ENCODE peak calls at places on chromosomes 4 and X, in five cellular contexts. H is H9, D is mesenchymal stem cell, F is neuronal stem cell, G is H1. Z is an unnamed sample.
A peak's percentile ranks its signal among the peaks of the same experiment; 100 is the strongest.

GRCh38 chr4:109406337-109406931 is 27.2 kb upstream of the SEC24B start:
- DNase-seq in H (no peak), D (peak; percentile 67), F (peak; percentile 42), G (no peak), Z (peak; percentile 21)

GRCh38 chr4:185127021-185127925 is 15.8 kb upstream of the SLC25A4 start:
- DNase-seq in H (peak; percentile 64), D (peak; percentile 27), F (no peak), G (peak; percentile 77), Z (peak; percentile 37)

GRCh38 chr4:127610488-127610887 is 22.3 kb upstream of the INTU start:
- DNase-seq in H (no peak), D (no peak), F (no peak), G (no peak), Z (no peak)

GRCh38 chr4:1544861-1545275 is 138.6 kb upstream of the NKX1-1 start:
- DNase-seq in H (no peak), D (no peak), F (no peak), G (no peak), Z (no peak)

GRCh38 chrX:101655540-101655939 is 4.1 kb downstream of the ARMCX2 start:
- DNase-seq in H (no peak), D (no peak), F (no peak), G (no peak), Z (no peak)

GRCh38 chrX:22462959-22463358 is 190.2 kb downstream of the CBLL2 start:
- DNase-seq in H (no peak), D (no peak), F (no peak), G (no peak), Z (no peak)

GRCh38 chrX:151825927-151826471 is 86.7 kb upstream of the MAGEA4 start:
- DNase-seq in H (no peak), D (peak; percentile 3), F (no peak), G (no peak), Z (peak; percentile 23)

GRCh38 chr4:40455340-40455902 is 120.3 kb downstream of the CHRNA9 start:
- DNase-seq in H (no peak), D (no peak), F (no peak), G (no peak), Z (peak; percentile 82)

GRCh38 chr4:94882756-94883155 is 125.0 kb downstream of the BMPR1B start:
- DNase-seq in H (no peak), D (no peak), F (no peak), G (no peak), Z (no peak)

GRCh38 chr4:53587123-53587522 is 4.2 kb downstream of the LNX1 start:
- DNase-seq in H (no peak), D (no peak), F (no peak), G (no peak), Z (no peak)

GRCh38 chr4:6087669-6088068 is 69.4 kb upstream of the C4orf50 start:
- DNase-seq in H (peak; percentile 81), D (no peak), F (peak; percentile 42), G (peak; percentile 75), Z (peak; percentile 31)

GRCh38 chrX:119500061-119500800 is 32.0 kb downstream of the SLC25A5 start:
- DNase-seq in H (no peak), D (no peak), F (no peak), G (no peak), Z (no peak)

GRCh38 chr4:185209031-185209851 is at the start of gene SNX25:
- DNase-seq in H (peak; percentile 89), D (peak; percentile 81), F (peak; percentile 86), G (peak; percentile 93), Z (peak; percentile 88)

GRCh38 chrX:6262959-6263358 is 34.3 kb upstream of the NLGN4X start:
- DNase-seq in H (no peak), D (no peak), F (no peak), G (no peak), Z (no peak)

GRCh38 chr4:77201857-77202256 is 44.9 kb downstream of the CCNG2 start:
- DNase-seq in H (no peak), D (no peak), F (no peak), G (no peak), Z (no peak)

GRCh38 chr4:1852904-1853623 is 2.9 kb downstream of the LETM1 start:
- DNase-seq in H (no peak), D (no peak), F (no peak), G (no peak), Z (no peak)

GRCh38 chr4:77994194-77994721 is 62.9 kb upstream of the FRAS1 start:
- DNase-seq in H (peak; percentile 78), D (peak; percentile 70), F (peak; percentile 67), G (peak; percentile 57), Z (peak; percentile 72)

GRCh38 chr4:3856604-3857204 is 90.5 kb downstream of the ADRA2C start:
- DNase-seq in H (no peak), D (no peak), F (no peak), G (no peak), Z (no peak)

GRCh38 chrX:53186363-53186762 is 38.6 kb downstream of the KDM5C start:
- DNase-seq in H (no peak), D (no peak), F (no peak), G (no peak), Z (peak; percentile 72)

DNA sequence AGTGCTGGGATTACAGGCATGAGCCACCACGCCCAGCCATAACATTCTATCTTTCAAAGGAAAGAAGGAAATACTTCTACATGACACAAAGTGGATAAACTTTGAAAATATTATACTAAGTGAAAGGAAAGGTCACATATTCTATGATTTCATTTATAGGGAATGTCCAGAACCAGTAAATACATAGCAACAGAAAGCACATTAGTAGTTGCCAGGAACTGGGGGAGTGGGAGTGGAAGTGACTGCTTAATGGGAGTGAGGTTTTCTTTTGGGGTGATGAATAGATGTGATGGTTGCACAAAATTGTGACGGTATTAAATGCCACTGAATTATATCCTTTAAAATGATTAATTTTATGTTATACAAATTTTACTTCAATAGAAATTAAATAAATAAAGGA is 95.7 kb upstream of the IL15 start:
- DNase-seq in H (no peak), D (peak; percentile 37), F (no peak), G (no peak), Z (no peak)
- H2BK12ac ChIP-seq in H (no peak overlapping the region), D (no peak overlapping the region), F (no peak overlapping the region), G (no peak overlapping the region), Z (no peak overlapping the region)

GRCh38 chr4:182289809-182290208 is 46.6 kb downstream of the TENM3 start:
- DNase-seq in H (peak; percentile 41), D (no peak), F (no peak), G (no peak), Z (no peak)

GRCh38 chr4:182280439-182281111 is 37.4 kb downstream of the TENM3 start:
- DNase-seq in H (no peak), D (no peak), F (no peak), G (no peak), Z (no peak)

GRCh38 chr4:182286936-182287335 is 43.7 kb downstream of the TENM3 start:
- DNase-seq in H (no peak), D (no peak), F (no peak), G (no peak), Z (no peak)

GRCh38 chr4:182288534-182288933 is 45.3 kb downstream of the TENM3 start:
- DNase-seq in H (no peak), D (no peak), F (no peak), G (no peak), Z (no peak)

DNA sequence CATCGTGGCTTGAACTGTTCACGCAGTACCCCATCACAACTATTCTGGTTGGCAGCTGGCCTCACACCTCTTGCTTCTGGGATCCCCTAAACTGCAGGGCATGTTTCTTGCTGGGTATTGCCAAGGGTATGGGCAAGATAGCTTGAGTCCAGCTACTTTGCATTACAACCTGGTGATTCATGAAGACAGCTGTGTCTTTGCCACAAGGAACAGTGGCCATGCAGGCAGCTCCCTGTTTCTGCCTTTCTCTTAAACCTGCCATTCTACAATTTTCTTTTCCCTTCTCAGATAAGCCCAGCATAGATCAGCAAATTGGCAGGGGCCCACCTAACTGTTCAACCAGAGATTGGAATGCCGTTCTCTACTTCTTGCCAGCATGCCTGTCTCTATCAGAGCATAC is 42.8 kb downstream of the TENM3 start:
- DNase-seq in H (no peak), D (no peak), F (no peak), G (no peak), Z (peak; percentile 73)
- H2AK5ac ChIP-seq in H (no peak overlapping the region), D (peak overlapping the region; percentile 79), F (no peak overlapping the region), G (no peak overlapping the region), Z (no peak overlapping the region)

GRCh38 chr4:10005632-10006031 is 15.7 kb downstream of the SLC2A9 start:
- DNase-seq in H (no peak), D (no peak), F (no peak), G (no peak), Z (no peak)

GRCh38 chr4:10006236-10006603 is 15.1 kb downstream of the SLC2A9 start:
- DNase-seq in H (no peak), D (no peak), F (no peak), G (no peak), Z (peak; percentile 55)

GRCh38 chr4:10001757-10002156 is 19.5 kb downstream of the SLC2A9 start:
- DNase-seq in H (no peak), D (no peak), F (no peak), G (no peak), Z (no peak)

GRCh38 chr4:10002278-10002677 is 19.0 kb downstream of the SLC2A9 start:
- DNase-seq in H (no peak), D (no peak), F (no peak), G (no peak), Z (no peak)

DNA sequence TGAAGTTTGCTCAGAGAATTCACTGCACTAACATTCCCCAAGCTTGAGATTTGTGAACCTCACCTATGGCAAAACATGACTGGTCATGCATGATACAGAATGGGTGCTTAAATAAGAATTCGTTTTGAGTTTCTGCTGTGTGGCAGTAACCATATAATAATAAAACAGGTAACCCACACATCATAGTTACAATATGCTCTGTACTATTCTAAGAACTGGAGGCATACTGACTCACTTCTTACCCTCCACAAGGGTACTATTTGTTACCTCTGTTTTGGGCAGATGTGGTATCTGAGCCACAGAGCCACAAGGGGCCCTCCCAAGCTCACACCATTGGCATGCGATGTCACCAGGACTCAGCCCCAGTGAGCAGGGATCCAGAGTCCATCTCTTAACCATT is 17.6 kb downstream of the SLC2A9 start:
- DNase-seq in H (no peak), D (no peak), F (no peak), G (no peak), Z (no peak)
- H3K4me1 ChIP-seq in H (no peaks in the 10 kb centered on the region), D (peaks cover 8% of the 10 kb centered on the region), F (peaks cover 4% of the 10 kb centered on the region), G (no peaks in the 10 kb centered on the region), Z (peaks cover 9% of the 10 kb centered on the region)

GRCh38 chrX:2559124-2559523 is 58.3 kb upstream of the DHRSX start:
- DNase-seq in H (no peak), D (no peak), F (no peak), G (no peak), Z (no peak)
- H2BK12ac ChIP-seq in H (no peak overlapping the region), D (no peak overlapping the region), F (no peak overlapping the region), G (no peak overlapping the region), Z (no peak overlapping the region)

DNA sequence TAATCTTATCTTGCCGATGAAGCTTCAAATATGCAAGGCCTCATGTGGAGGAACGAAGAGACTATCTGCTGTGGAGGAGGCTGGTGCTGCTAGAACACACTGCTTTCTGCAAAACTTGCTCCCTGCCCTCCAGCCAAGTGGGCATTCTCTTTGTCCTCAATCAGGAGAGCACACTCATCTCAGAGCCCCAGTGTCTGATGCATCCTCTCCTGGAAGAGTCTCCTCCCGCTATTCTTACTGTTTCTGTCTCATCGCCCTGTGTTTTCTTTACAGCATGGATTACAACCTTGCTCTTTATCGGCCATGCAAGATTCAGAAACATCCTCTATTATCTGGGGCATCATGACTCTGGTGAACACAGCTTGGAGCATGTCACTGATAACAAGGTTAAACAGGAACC is 68.2 kb upstream of the MTNR1A start:
- DNase-seq in H (no peak), D (no peak), F (no peak), G (no peak), Z (no peak)
- H2AK5ac ChIP-seq in H (no peak overlapping the region), D (peak overlapping the region; percentile 31), F (no peak overlapping the region), G (no peak overlapping the region), Z (no peak overlapping the region)

GRCh38 chrX:136154998-136155397 is 7.7 kb downstream of the FHL1 start:
- DNase-seq in H (no peak), D (no peak), F (no peak), G (no peak), Z (no peak)
- H3K4me1 ChIP-seq in H (no peaks in the 10 kb centered on the region), D (no peaks in the 10 kb centered on the region), F (no peaks in the 10 kb centered on the region), G (no peaks in the 10 kb centered on the region), Z (no peaks in the 10 kb centered on the region)